ENCODE peak calls at places on chromosomes 11 and 22, in nine cellular contexts. Q, W, J, B, P, A, X, Y and F are unnamed samples.

GRCh38 chr11:472816-473215 is 22.7 kb downstream of the PTDSS2 start:
- DNase-seq in Q (no peak), X (no peak), Y (no peak), A (no peak), W (no peak), J (no peak), P (no peak), B (no peak), F (no peak)

GRCh38 chr22:50044485-50045143 is 13.5 kb downstream of the TTLL8 start:
- DNase-seq in W (no peak), Y (no peak), B (no peak), J (no peak), P (no peak), A (no peak), Q (no peak), X (no peak), F (no peak)

GRCh38 chr22:46596819-46597218 is 23.4 kb upstream of the GRAMD4 start:
- DNase-seq in X (no peak), J (no peak), P (no peak), B (no peak), Y (no peak), A (no peak), W (no peak), Q (no peak), F (no peak)

GRCh38 chr22:41410311-41410751 is 28.6 kb downstream of the TEF start:
- DNase-seq in X (no peak), B (no peak), W (peak), Q (no peak), J (no peak), Y (no peak), P (no peak), A (no peak), F (no peak)

GRCh38 chr11:72896431-72896830 is 82.2 kb downstream of the ATG16L2 start:
- DNase-seq in Q (no peak), P (no peak), B (peak), J (no peak), A (no peak), Y (no peak), X (no peak), W (no peak), F (no peak)

GRCh38 chr11:16009021-16009420 is 347.3 kb downstream of the SOX6 start:
- DNase-seq in J (no peak), X (no peak), B (no peak), W (no peak), Y (no peak), A (no peak), P (no peak), Q (no peak), F (no peak)

GRCh38 chr11:456533-456932 is 6.5 kb downstream of the PTDSS2 start:
- DNase-seq in P (no peak), W (no peak), Y (no peak), X (peak), A (no peak), B (no peak), Q (no peak), J (no peak), F (no peak)

GRCh38 chr11:27525824-27526516 is 19.4 kb upstream of the LIN7C start:
- DNase-seq in X (no peak), W (peak), P (no peak), A (no peak), Y (no peak), Q (no peak), J (no peak), B (no peak), F (no peak)

GRCh38 chr22:48722661-48723060 is 1105.0 kb downstream of the BRD1 start:
- DNase-seq in X (no peak), Q (no peak), A (no peak), B (no peak), W (no peak), Y (no peak), J (no peak), P (no peak), F (no peak)

GRCh38 chr22:30435674-30436126 is 10.1 kb downstream of the MTFP1 start:
- DNase-seq in B (no peak), X (peak), Q (peak), W (no peak), J (no peak), P (peak), Y (no peak), A (no peak), F (no peak)

GRCh38 chr11:15885913-15886698 is 470.2 kb downstream of the SOX6 start:
- DNase-seq in Y (no peak), A (no peak), J (no peak), X (no peak), W (no peak), P (no peak), Q (no peak), B (no peak), F (no peak)

GRCh38 chr11:87971354-87971753 is 203.9 kb downstream of the RAB38 start:
- DNase-seq in A (no peak), P (no peak), Q (no peak), X (no peak), W (no peak), B (no peak), J (no peak), Y (no peak), F (no peak)

GRCh38 chr11:122696662-122697061 is 41.1 kb downstream of the UBASH3B start:
- DNase-seq in W (no peak), B (no peak), Y (no peak), A (no peak), X (peak), J (no peak), Q (peak), P (peak), F (no peak)

GRCh38 chr11:60785806-60786361 is 751 bp downstream of the MS4A10 start:
- DNase-seq in B (peak), Y (no peak), A (no peak), P (no peak), J (no peak), X (no peak), Q (no peak), W (no peak), F (peak)

GRCh38 chr22:30610299-30610698 is 3.3 kb downstream of the TCN2 start:
- DNase-seq in P (no peak), Y (no peak), Q (no peak), W (no peak), B (no peak), A (no peak), J (no peak), X (no peak), F (peak)

GRCh38 chr11:112882494-112883381 is 78.5 kb upstream of the NCAM1 start:
- DNase-seq in P (no peak), J (no peak), W (no peak), X (no peak), A (no peak), Q (no peak), Y (no peak), B (no peak), F (no peak)

GRCh38 chr11:118180300-118180703 is 3.9 kb upstream of the SCN2B start:
- DNase-seq in P (no peak), W (peak), Q (no peak), Y (no peak), B (peak), X (peak), A (no peak), J (no peak), F (peak)

GRCh38 chr11:72525466-72525865 is 91.1 kb upstream of the CLPB start:
- DNase-seq in Y (no peak), A (no peak), B (no peak), X (no peak), P (no peak), W (no peak), Q (no peak), J (no peak), F (no peak)

GRCh38 chr22:25623310-25623734 is 58.8 kb downstream of the GRK3 start:
- DNase-seq in W (no peak), Q (no peak), J (no peak), B (no peak), A (no peak), Y (no peak), X (peak), P (no peak), F (no peak)

GRCh38 chr11:12148882-12149281 is 38.5 kb downstream of the MICAL2 start:
- DNase-seq in B (no peak), W (no peak), Q (no peak), P (no peak), Y (no peak), J (no peak), X (no peak), A (no peak), F (no peak)

GRCh38 chr11:69367211-69367964 is 73.4 kb downstream of the MYEOV start:
- DNase-seq in W (no peak), Y (no peak), J (no peak), B (no peak), X (no peak), P (no peak), Q (no peak), A (no peak), F (peak)

GRCh38 chr11:128874406-128874805 is 7.3 kb upstream of the KCNJ1 start:
- DNase-seq in Y (no peak), A (no peak), P (no peak), W (no peak), J (no peak), Q (no peak), X (no peak), B (peak), F (no peak)

GRCh38 chr11:130389315-130389935 is 39.0 kb downstream of the ADAMTS8 start:
- DNase-seq in J (no peak), Q (no peak), W (no peak), B (no peak), A (no peak), X (no peak), Y (no peak), P (no peak), F (no peak)

GRCh38 chr11:7592706-7593105 is 78.9 kb downstream of the PPFIBP2 start:
- DNase-seq in P (no peak), Q (no peak), B (peak), A (no peak), W (no peak), X (peak), Y (peak), J (peak), F (peak)

GRCh38 chr22:46958191-46958590 is 195.7 kb downstream of the TBC1D22A start:
- DNase-seq in J (no peak), Y (no peak), Q (no peak), P (no peak), X (no peak), B (no peak), W (no peak), A (no peak), F (no peak)

GRCh38 chr22:49307870-49308269 is 519.8 kb downstream of the BRD1 start:
- DNase-seq in A (no peak), W (no peak), Q (no peak), Y (no peak), X (no peak), B (no peak), J (no peak), P (no peak), F (no peak)

GRCh38 chr11:61793084-61793828 is 545 bp downstream of the FEN1 start:
- DNase-seq in Q (no peak), P (no peak), W (no peak), B (no peak), X (no peak), Y (no peak), A (peak), J (no peak), F (no peak)

GRCh38 chr22:37197451-37198289 is 9.6 kb upstream of the C1QTNF6 start:
- DNase-seq in X (no peak), A (peak), Q (no peak), B (peak), W (peak), Y (no peak), J (no peak), P (no peak), F (peak)

GRCh38 chr11:21771097-21771496 is 421.8 kb upstream of the ANO5 start:
- DNase-seq in A (no peak), B (no peak), J (no peak), Q (no peak), W (no peak), X (no peak), P (no peak), Y (no peak), F (no peak)